ENCODE peak calls at places on chromosome 19, in four cellular contexts. One of them, this sample, is unnamed.

GRCh38 chr19:16078311-16078758 is 2.0 kb downstream of the TPM4 start:
- ATAC-seq in stimulated activated naive CD8-positive, alpha-beta T cell treated with anti-CD3 and anti-CD28 coated beads, Interleukin-15, Interleukin-2, amounts not matched to agents 100 U/mL and 50 U/mL, for 24 hours: no peak
- ATAC-seq in A549: no peak
- ATAC-seq in HCT116: no peak
- ATAC-seq in this sample: no peak

GRCh38 chr19:37988758-37989635 is 82.0 kb downstream of the SIPA1L3 start:
- ATAC-seq in stimulated activated naive CD8-positive, alpha-beta T cell treated with anti-CD3 and anti-CD28 coated beads, Interleukin-15, Interleukin-2, amounts not matched to agents 100 U/mL and 50 U/mL, for 24 hours: peak; percentile 19
- ATAC-seq in A549: no peak
- ATAC-seq in HCT116: no peak
- ATAC-seq in this sample: no peak

GRCh38 chr19:29944415-29945012 is 2.5 kb downstream of the URI1 start:
- ATAC-seq in HCT116: no peak
- ATAC-seq in A549: no peak
- ATAC-seq in stimulated activated naive CD8-positive, alpha-beta T cell treated with anti-CD3 and anti-CD28 coated beads, Interleukin-15, Interleukin-2, amounts not matched to agents 100 U/mL and 50 U/mL, for 24 hours: no peak
- ATAC-seq in this sample: no peak

GRCh38 chr19:3401004-3401768 is 34.8 kb downstream of the NFIC start:
- ATAC-seq in HCT116: no peak
- ATAC-seq in stimulated activated naive CD8-positive, alpha-beta T cell treated with anti-CD3 and anti-CD28 coated beads, Interleukin-15, Interleukin-2, amounts not matched to agents 100 U/mL and 50 U/mL, for 24 hours: no peak
- ATAC-seq in A549: no peak
- ATAC-seq in this sample: no peak

GRCh38 chr19:12834976-12835757 is 788 bp upstream of the RTBDN start:
- ATAC-seq in HCT116: peak; percentile 37
- ATAC-seq in stimulated activated naive CD8-positive, alpha-beta T cell treated with anti-CD3 and anti-CD28 coated beads, Interleukin-15, Interleukin-2, amounts not matched to agents 100 U/mL and 50 U/mL, for 24 hours: no peak
- ATAC-seq in A549: no peak
- ATAC-seq in this sample: no peak

GRCh38 chr19:16628984-16629691 is 1.1 kb upstream of the MED26 start:
- ATAC-seq in stimulated activated naive CD8-positive, alpha-beta T cell treated with anti-CD3 and anti-CD28 coated beads, Interleukin-15, Interleukin-2, amounts not matched to agents 100 U/mL and 50 U/mL, for 24 hours: no peak
- ATAC-seq in A549: peak; percentile 3
- ATAC-seq in HCT116: no peak
- ATAC-seq in this sample: peak; percentile 2

GRCh38 chr19:47813995-47814328 is 7.8 kb upstream of the CRX start:
- ATAC-seq in A549: no peak
- ATAC-seq in stimulated activated naive CD8-positive, alpha-beta T cell treated with anti-CD3 and anti-CD28 coated beads, Interleukin-15, Interleukin-2, amounts not matched to agents 100 U/mL and 50 U/mL, for 24 hours: no peak
- ATAC-seq in HCT116: peak; percentile 45
- ATAC-seq in this sample: no peak

GRCh38 chr19:37936166-37936565 is 29.2 kb downstream of the SIPA1L3 start:
- ATAC-seq in stimulated activated naive CD8-positive, alpha-beta T cell treated with anti-CD3 and anti-CD28 coated beads, Interleukin-15, Interleukin-2, amounts not matched to agents 100 U/mL and 50 U/mL, for 24 hours: no peak
- ATAC-seq in HCT116: no peak
- ATAC-seq in A549: no peak
- ATAC-seq in this sample: no peak

GRCh38 chr19:42345191-42345812 is 19.9 kb downstream of the MEGF8 start:
- ATAC-seq in HCT116: no peak
- ATAC-seq in stimulated activated naive CD8-positive, alpha-beta T cell treated with anti-CD3 and anti-CD28 coated beads, Interleukin-15, Interleukin-2, amounts not matched to agents 100 U/mL and 50 U/mL, for 24 hours: no peak
- ATAC-seq in A549: no peak
- ATAC-seq in this sample: no peak

GRCh38 chr19:46448601-46449000 is 19.9 kb upstream of the PNMA8C start:
- ATAC-seq in A549: no peak
- ATAC-seq in stimulated activated naive CD8-positive, alpha-beta T cell treated with anti-CD3 and anti-CD28 coated beads, Interleukin-15, Interleukin-2, amounts not matched to agents 100 U/mL and 50 U/mL, for 24 hours: no peak
- ATAC-seq in HCT116: no peak
- ATAC-seq in this sample: no peak

GRCh38 chr19:801030-801860 is 4.0 kb downstream of the PTBP1 start:
- ATAC-seq in A549: no peak
- ATAC-seq in HCT116: no peak
- ATAC-seq in stimulated activated naive CD8-positive, alpha-beta T cell treated with anti-CD3 and anti-CD28 coated beads, Interleukin-15, Interleukin-2, amounts not matched to agents 100 U/mL and 50 U/mL, for 24 hours: no peak
- ATAC-seq in this sample: no peak

GRCh38 chr19:54189668-54190502 is 505 bp upstream of the MBOAT7 start:
- ATAC-seq in HCT116: peak; percentile 69
- ATAC-seq in stimulated activated naive CD8-positive, alpha-beta T cell treated with anti-CD3 and anti-CD28 coated beads, Interleukin-15, Interleukin-2, amounts not matched to agents 100 U/mL and 50 U/mL, for 24 hours: peak; percentile 67
- ATAC-seq in A549: peak; percentile 63
- ATAC-seq in this sample: peak; percentile 80

GRCh38 chr19:44905437-44906160 is at the start of gene APOE:
- ATAC-seq in stimulated activated naive CD8-positive, alpha-beta T cell treated with anti-CD3 and anti-CD28 coated beads, Interleukin-15, Interleukin-2, amounts not matched to agents 100 U/mL and 50 U/mL, for 24 hours: no peak
- ATAC-seq in HCT116: no peak
- ATAC-seq in A549: peak; percentile 39
- ATAC-seq in this sample: no peak

GRCh38 chr19:24029941-24030636 is 56.9 kb upstream of the ZNF254 start:
- ATAC-seq in A549: no peak
- ATAC-seq in stimulated activated naive CD8-positive, alpha-beta T cell treated with anti-CD3 and anti-CD28 coated beads, Interleukin-15, Interleukin-2, amounts not matched to agents 100 U/mL and 50 U/mL, for 24 hours: no peak
- ATAC-seq in HCT116: no peak
- ATAC-seq in this sample: no peak

GRCh38 chr19:11577451-11578341 is at the start of gene ACP5:
- ATAC-seq in stimulated activated naive CD8-positive, alpha-beta T cell treated with anti-CD3 and anti-CD28 coated beads, Interleukin-15, Interleukin-2, amounts not matched to agents 100 U/mL and 50 U/mL, for 24 hours: no peak
- ATAC-seq in A549: peak; percentile 12
- ATAC-seq in HCT116: no peak
- ATAC-seq in this sample: no peak

GRCh38 chr19:18905520-18906236 is 9.7 kb upstream of the CERS1 start:
- ATAC-seq in stimulated activated naive CD8-positive, alpha-beta T cell treated with anti-CD3 and anti-CD28 coated beads, Interleukin-15, Interleukin-2, amounts not matched to agents 100 U/mL and 50 U/mL, for 24 hours: no peak
- ATAC-seq in A549: no peak
- ATAC-seq in HCT116: no peak
- ATAC-seq in this sample: no peak

GRCh38 chr19:16263115-16263839 is 61.3 kb upstream of the KLF2 start:
- ATAC-seq in stimulated activated naive CD8-positive, alpha-beta T cell treated with anti-CD3 and anti-CD28 coated beads, Interleukin-15, Interleukin-2, amounts not matched to agents 100 U/mL and 50 U/mL, for 24 hours: no peak
- ATAC-seq in HCT116: no peak
- ATAC-seq in A549: no peak
- ATAC-seq in this sample: no peak

GRCh38 chr19:19563348-19563848 is 25.3 kb downstream of the CILP2 start:
- ATAC-seq in HCT116: no peak
- ATAC-seq in A549: no peak
- ATAC-seq in stimulated activated naive CD8-positive, alpha-beta T cell treated with anti-CD3 and anti-CD28 coated beads, Interleukin-15, Interleukin-2, amounts not matched to agents 100 U/mL and 50 U/mL, for 24 hours: no peak
- ATAC-seq in this sample: no peak

GRCh38 chr19:41646589-41647204 is 19.8 kb upstream of the CEACAM4 start:
- ATAC-seq in A549: no peak
- ATAC-seq in stimulated activated naive CD8-positive, alpha-beta T cell treated with anti-CD3 and anti-CD28 coated beads, Interleukin-15, Interleukin-2, amounts not matched to agents 100 U/mL and 50 U/mL, for 24 hours: no peak
- ATAC-seq in HCT116: peak; percentile 72
- ATAC-seq in this sample: no peak

GRCh38 chr19:49515767-49516166 is 3.3 kb downstream of the FCGRT start:
- ATAC-seq in A549: no peak
- ATAC-seq in HCT116: no peak
- ATAC-seq in stimulated activated naive CD8-positive, alpha-beta T cell treated with anti-CD3 and anti-CD28 coated beads, Interleukin-15, Interleukin-2, amounts not matched to agents 100 U/mL and 50 U/mL, for 24 hours: no peak
- ATAC-seq in this sample: peak; percentile 43